ENCODE peak calls at places on chromosomes 5 and 9, in six cellular contexts. One of them, this sample, is unnamed.

GRCh38 chr5:119445544-119445943 is 6.8 kb upstream of the HSD17B4 start:
- DNase-seq in WERI-Rb-1: no peak
- DNase-seq in naive thymus-derived CD4-positive, alpha-beta T cell: no peak
- DNase-seq in adrenal gland: no peak
- DNase-seq in GM23248: no peak
- DNase-seq in cardiac muscle cell: no peak
- DNase-seq in this sample: no peak

GRCh38 chr5:91281409-91281808 is 101.7 kb downstream of the ARRDC3 start:
- DNase-seq in WERI-Rb-1: no peak
- DNase-seq in naive thymus-derived CD4-positive, alpha-beta T cell: no peak
- DNase-seq in adrenal gland: peak; percentile 23
- DNase-seq in GM23248: peak; percentile 93
- DNase-seq in cardiac muscle cell: peak; percentile 69
- DNase-seq in this sample: no peak

GRCh38 chr5:65823820-65824445 is 101.9 kb downstream of the NLN start:
- DNase-seq in WERI-Rb-1: no peak
- DNase-seq in naive thymus-derived CD4-positive, alpha-beta T cell: no peak
- DNase-seq in adrenal gland: no peak
- DNase-seq in GM23248: no peak
- DNase-seq in cardiac muscle cell: no peak
- DNase-seq in this sample: no peak

GRCh38 chr5:96852769-96853168 is 23.5 kb upstream of the ERAP2 start:
- DNase-seq in WERI-Rb-1: no peak
- DNase-seq in naive thymus-derived CD4-positive, alpha-beta T cell: no peak
- DNase-seq in adrenal gland: no peak
- DNase-seq in GM23248: peak; percentile 65
- DNase-seq in cardiac muscle cell: no peak
- DNase-seq in this sample: no peak

GRCh38 chr5:56610093-56610698 is 205.2 kb upstream of the MAP3K1 start:
- DNase-seq in WERI-Rb-1: no peak
- DNase-seq in naive thymus-derived CD4-positive, alpha-beta T cell: no peak
- DNase-seq in adrenal gland: no peak
- DNase-seq in GM23248: no peak
- DNase-seq in cardiac muscle cell: no peak
- DNase-seq in this sample: no peak

GRCh38 chr5:136726506-136726905 is 361.2 kb upstream of the TRPC7 start:
- DNase-seq in WERI-Rb-1: no peak
- DNase-seq in naive thymus-derived CD4-positive, alpha-beta T cell: no peak
- DNase-seq in adrenal gland: no peak
- DNase-seq in GM23248: no peak
- DNase-seq in cardiac muscle cell: no peak
- DNase-seq in this sample: no peak

GRCh38 chr5:148776780-148777179 is 49.6 kb upstream of the ADRB2 start:
- DNase-seq in WERI-Rb-1: no peak
- DNase-seq in naive thymus-derived CD4-positive, alpha-beta T cell: no peak
- DNase-seq in adrenal gland: peak; percentile 7
- DNase-seq in GM23248: peak; percentile 91
- DNase-seq in cardiac muscle cell: peak; percentile 19
- DNase-seq in this sample: peak; percentile 68

GRCh38 chr5:76960004-76960625 is 7.3 kb downstream of the CRHBP start:
- DNase-seq in WERI-Rb-1: no peak
- DNase-seq in naive thymus-derived CD4-positive, alpha-beta T cell: no peak
- DNase-seq in adrenal gland: no peak
- DNase-seq in GM23248: no peak
- DNase-seq in cardiac muscle cell: peak; percentile 30
- DNase-seq in this sample: no peak

GRCh38 chr5:114174131-114174530 is 187.7 kb upstream of the KCNN2 start:
- DNase-seq in WERI-Rb-1: no peak
- DNase-seq in naive thymus-derived CD4-positive, alpha-beta T cell: no peak
- DNase-seq in adrenal gland: no peak
- DNase-seq in GM23248: no peak
- DNase-seq in cardiac muscle cell: peak; percentile 2
- DNase-seq in this sample: no peak

GRCh38 chr9:117487555-117488175 is 72.8 kb upstream of the ASTN2 start:
- DNase-seq in WERI-Rb-1: peak; percentile 95
- DNase-seq in naive thymus-derived CD4-positive, alpha-beta T cell: no peak
- DNase-seq in adrenal gland: peak; percentile 61
- DNase-seq in GM23248: peak; percentile 66
- DNase-seq in cardiac muscle cell: peak; percentile 70
- DNase-seq in this sample: peak; percentile 60

GRCh38 chr5:181223041-181223728 is at the start of gene TRIM41:
- DNase-seq in WERI-Rb-1: peak; percentile 95
- DNase-seq in naive thymus-derived CD4-positive, alpha-beta T cell: peak; percentile 97
- DNase-seq in adrenal gland: peak; percentile 97
- DNase-seq in GM23248: peak; percentile 99
- DNase-seq in cardiac muscle cell: peak; percentile 99
- DNase-seq in this sample: peak; percentile 100

GRCh38 chr9:133499130-133499891 is 20.4 kb upstream of the SLC2A6 start:
- DNase-seq in WERI-Rb-1: no peak
- DNase-seq in naive thymus-derived CD4-positive, alpha-beta T cell: no peak
- DNase-seq in adrenal gland: peak; percentile 19
- DNase-seq in GM23248: no peak
- DNase-seq in cardiac muscle cell: no peak
- DNase-seq in this sample: no peak

GRCh38 chr9:21160178-21160577 is 6.3 kb downstream of the IFNA21 start:
- DNase-seq in WERI-Rb-1: no peak
- DNase-seq in naive thymus-derived CD4-positive, alpha-beta T cell: no peak
- DNase-seq in adrenal gland: no peak
- DNase-seq in GM23248: no peak
- DNase-seq in cardiac muscle cell: peak; percentile 69
- DNase-seq in this sample: no peak

GRCh38 chr5:86030753-86031152 is 587.0 kb upstream of the COX7C start:
- DNase-seq in WERI-Rb-1: no peak
- DNase-seq in naive thymus-derived CD4-positive, alpha-beta T cell: no peak
- DNase-seq in adrenal gland: no peak
- DNase-seq in GM23248: no peak
- DNase-seq in cardiac muscle cell: no peak
- DNase-seq in this sample: no peak

GRCh38 chr5:147369742-147370374 is 135.0 kb downstream of the STK32A start:
- DNase-seq in WERI-Rb-1: no peak
- DNase-seq in naive thymus-derived CD4-positive, alpha-beta T cell: no peak
- DNase-seq in adrenal gland: no peak
- DNase-seq in GM23248: peak; percentile 56
- DNase-seq in cardiac muscle cell: peak; percentile 33
- DNase-seq in this sample: peak; percentile 43

GRCh38 chr9:137077010-137077747 is at the start of gene UAP1L1:
- DNase-seq in WERI-Rb-1: peak; percentile 89
- DNase-seq in naive thymus-derived CD4-positive, alpha-beta T cell: peak; percentile 55
- DNase-seq in adrenal gland: peak; percentile 85
- DNase-seq in GM23248: peak; percentile 78
- DNase-seq in cardiac muscle cell: peak; percentile 65
- DNase-seq in this sample: no peak

GRCh38 chr5:171965740-171966139 is 40.7 kb downstream of the FBXW11 start:
- DNase-seq in WERI-Rb-1: no peak
- DNase-seq in naive thymus-derived CD4-positive, alpha-beta T cell: no peak
- DNase-seq in adrenal gland: no peak
- DNase-seq in GM23248: no peak
- DNase-seq in cardiac muscle cell: no peak
- DNase-seq in this sample: no peak

GRCh38 chr9:113875917-113876805 is at the start of gene ZNF618:
- DNase-seq in WERI-Rb-1: peak; percentile 29
- DNase-seq in naive thymus-derived CD4-positive, alpha-beta T cell: no peak
- DNase-seq in adrenal gland: no peak
- DNase-seq in GM23248: peak; percentile 76
- DNase-seq in cardiac muscle cell: peak; percentile 54
- DNase-seq in this sample: peak; percentile 18

GRCh38 chr5:58002318-58002717 is 457.6 kb downstream of the PLK2 start:
- DNase-seq in WERI-Rb-1: no peak
- DNase-seq in naive thymus-derived CD4-positive, alpha-beta T cell: no peak
- DNase-seq in adrenal gland: no peak
- DNase-seq in GM23248: peak; percentile 4
- DNase-seq in cardiac muscle cell: peak; percentile 41
- DNase-seq in this sample: no peak

GRCh38 chr5:16880547-16880946 is 55.5 kb downstream of the MYO10 start:
- DNase-seq in WERI-Rb-1: no peak
- DNase-seq in naive thymus-derived CD4-positive, alpha-beta T cell: no peak
- DNase-seq in adrenal gland: no peak
- DNase-seq in GM23248: no peak
- DNase-seq in cardiac muscle cell: no peak
- DNase-seq in this sample: no peak

GRCh38 chr9:128825923-128826702 is 3.5 kb downstream of the SPOUT1 start:
- DNase-seq in WERI-Rb-1: peak; percentile 63
- DNase-seq in naive thymus-derived CD4-positive, alpha-beta T cell: no peak
- DNase-seq in adrenal gland: no peak
- DNase-seq in GM23248: no peak
- DNase-seq in cardiac muscle cell: no peak
- DNase-seq in this sample: no peak

GRCh38 chr5:104734046-104734445 is 1171.5 kb upstream of the NUDT12 start:
- DNase-seq in WERI-Rb-1: no peak
- DNase-seq in naive thymus-derived CD4-positive, alpha-beta T cell: no peak
- DNase-seq in adrenal gland: no peak
- DNase-seq in GM23248: no peak
- DNase-seq in cardiac muscle cell: no peak
- DNase-seq in this sample: no peak

GRCh38 chr5:105956456-105957177 is 1714.1 kb downstream of the EFNA5 start:
- DNase-seq in WERI-Rb-1: no peak
- DNase-seq in naive thymus-derived CD4-positive, alpha-beta T cell: no peak
- DNase-seq in adrenal gland: no peak
- DNase-seq in GM23248: peak; percentile 37
- DNase-seq in cardiac muscle cell: peak; percentile 3
- DNase-seq in this sample: no peak

GRCh38 chr5:172437445-172438303 is 16.7 kb downstream of the SH3PXD2B start:
- DNase-seq in WERI-Rb-1: no peak
- DNase-seq in naive thymus-derived CD4-positive, alpha-beta T cell: no peak
- DNase-seq in adrenal gland: peak; percentile 98
- DNase-seq in GM23248: peak; percentile 88
- DNase-seq in cardiac muscle cell: peak; percentile 93
- DNase-seq in this sample: peak; percentile 76

GRCh38 chr9:4207881-4208615 is 91.8 kb downstream of the GLIS3 start:
- DNase-seq in WERI-Rb-1: no peak
- DNase-seq in naive thymus-derived CD4-positive, alpha-beta T cell: no peak
- DNase-seq in adrenal gland: no peak
- DNase-seq in GM23248: peak; percentile 85
- DNase-seq in cardiac muscle cell: peak; percentile 74
- DNase-seq in this sample: no peak

GRCh38 chr5:6446626-6447309 is 1.9 kb upstream of the UBE2QL1 start:
- DNase-seq in WERI-Rb-1: no peak
- DNase-seq in naive thymus-derived CD4-positive, alpha-beta T cell: no peak
- DNase-seq in adrenal gland: no peak
- DNase-seq in GM23248: peak; percentile 20
- DNase-seq in cardiac muscle cell: peak; percentile 5
- DNase-seq in this sample: peak; percentile 39

GRCh38 chr9:111542497-111543254 is 17.7 kb downstream of the ZNF483 start:
- DNase-seq in WERI-Rb-1: no peak
- DNase-seq in naive thymus-derived CD4-positive, alpha-beta T cell: no peak
- DNase-seq in adrenal gland: no peak
- DNase-seq in GM23248: no peak
- DNase-seq in cardiac muscle cell: no peak
- DNase-seq in this sample: no peak
- H3K9me3 ChIP-seq in WERI-Rb-1: peaks cover 60% of the 10 kb centered on the region
- H3K9me3 ChIP-seq in naive thymus-derived CD4-positive, alpha-beta T cell: peaks cover 17% of the 10 kb centered on the region
- H3K9me3 ChIP-seq in adrenal gland: peaks cover 16% of the 10 kb centered on the region
- H3K9me3 ChIP-seq in GM23248: peaks cover 25% of the 10 kb centered on the region
- H3K9me3 ChIP-seq in cardiac muscle cell: peaks cover 14% of the 10 kb centered on the region
- H3K9me3 ChIP-seq in this sample: peaks cover 16% of the 10 kb centered on the region

DNA sequence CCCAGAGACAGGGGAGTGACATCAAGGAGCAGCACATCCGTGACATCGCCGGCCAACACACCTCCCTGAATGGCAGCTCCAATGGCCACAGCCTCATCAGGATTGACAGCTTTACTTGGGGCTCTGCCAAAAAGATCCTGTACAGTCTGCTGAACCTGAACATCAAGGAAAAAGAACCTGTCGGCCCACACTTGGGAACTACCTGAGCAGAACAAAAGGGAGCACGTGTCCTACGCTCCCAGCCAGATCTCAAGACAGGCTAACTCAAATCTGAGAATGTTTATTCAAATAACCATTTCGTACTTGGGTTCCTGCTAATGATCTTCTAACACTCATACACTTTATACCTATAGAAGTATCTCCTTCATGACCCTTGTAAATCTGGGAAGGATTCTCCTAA is 15.3 kb downstream of the HSPA9 start:
- DNase-seq in WERI-Rb-1: no peak
- DNase-seq in naive thymus-derived CD4-positive, alpha-beta T cell: no peak
- DNase-seq in adrenal gland: no peak
- DNase-seq in GM23248: no peak
- DNase-seq in cardiac muscle cell: no peak
- DNase-seq in this sample: no peak
- H3K36me3 ChIP-seq in WERI-Rb-1: peaks cover 99% of the 10 kb centered on the region
- H3K36me3 ChIP-seq in naive thymus-derived CD4-positive, alpha-beta T cell: peaks cover 58% of the 10 kb centered on the region
- H3K36me3 ChIP-seq in adrenal gland: peaks cover 88% of the 10 kb centered on the region
- H3K36me3 ChIP-seq in GM23248: peaks cover 90% of the 10 kb centered on the region
- H3K36me3 ChIP-seq in cardiac muscle cell: peaks cover 83% of the 10 kb centered on the region
- H3K36me3 ChIP-seq in this sample: peaks cover 100% of the 10 kb centered on the region

DNA sequence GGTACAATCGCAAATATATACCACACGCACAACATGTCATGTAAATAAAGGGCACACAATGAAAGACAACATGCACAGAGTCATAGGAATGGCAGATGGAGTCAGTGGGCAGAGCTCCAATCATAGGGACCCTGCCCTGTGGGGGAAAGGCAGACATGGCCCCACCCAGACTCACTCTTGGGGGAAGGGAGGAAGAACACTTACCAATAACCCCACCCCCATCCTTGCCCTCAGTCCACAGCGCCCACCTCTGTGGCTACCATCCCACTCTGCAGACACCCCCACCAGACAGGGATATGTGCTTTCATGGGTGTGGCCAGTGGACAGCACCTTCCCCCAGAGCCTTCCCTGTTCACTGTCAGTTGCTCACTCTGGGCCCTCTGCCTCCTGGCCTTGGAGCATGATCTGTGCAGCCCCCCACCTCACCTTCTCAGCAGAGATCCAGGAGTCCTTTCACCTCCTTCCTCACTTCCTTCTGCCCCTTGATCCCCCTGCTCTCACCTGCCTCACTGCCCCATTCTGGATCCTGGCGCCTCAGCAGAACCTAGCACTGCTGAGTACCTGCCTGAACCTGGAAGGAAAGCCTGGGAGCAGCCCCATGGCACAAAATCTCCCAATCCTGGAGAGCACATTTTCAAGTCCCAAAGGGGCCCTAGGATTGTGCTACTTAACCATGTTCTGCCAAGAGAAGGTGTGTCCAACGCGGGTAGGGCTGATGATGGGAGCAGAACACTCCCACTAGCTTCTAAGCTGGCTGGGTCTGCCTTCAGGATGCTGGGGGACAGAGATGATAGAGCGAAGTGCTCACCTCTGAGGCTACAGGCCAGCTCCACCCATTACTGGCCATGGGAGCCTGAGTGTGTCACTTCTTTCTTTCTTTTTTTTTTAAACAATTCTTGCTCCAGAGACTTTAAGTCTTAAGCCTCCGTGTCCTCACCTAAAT is 1.5 kb upstream of the PHF19 start:
- DNase-seq in WERI-Rb-1: peak; percentile 66
- DNase-seq in naive thymus-derived CD4-positive, alpha-beta T cell: no peak
- DNase-seq in adrenal gland: no peak
- DNase-seq in GM23248: no peak
- DNase-seq in cardiac muscle cell: no peak
- DNase-seq in this sample: no peak
- H3K4me3 ChIP-seq in WERI-Rb-1: peak overlapping the region; percentile 93
- H3K4me3 ChIP-seq in naive thymus-derived CD4-positive, alpha-beta T cell: peak overlapping the region; percentile 82
- H3K4me3 ChIP-seq in adrenal gland: no peak overlapping the region
- H3K4me3 ChIP-seq in GM23248: no peak overlapping the region
- H3K4me3 ChIP-seq in cardiac muscle cell: no peak overlapping the region
- H3K4me3 ChIP-seq in this sample: no peak overlapping the region

GRCh38 chr9:8278048-8278447 is 478.5 kb upstream of the DMAC1 start:
- DNase-seq in WERI-Rb-1: no peak
- DNase-seq in naive thymus-derived CD4-positive, alpha-beta T cell: no peak
- DNase-seq in adrenal gland: no peak
- DNase-seq in GM23248: no peak
- DNase-seq in cardiac muscle cell: no peak
- DNase-seq in this sample: no peak
- H3K9me3 ChIP-seq in WERI-Rb-1: peaks cover 5% of the 10 kb centered on the region
- H3K9me3 ChIP-seq in naive thymus-derived CD4-positive, alpha-beta T cell: no peaks in the 10 kb centered on the region
- H3K9me3 ChIP-seq in adrenal gland: no peaks in the 10 kb centered on the region
- H3K9me3 ChIP-seq in GM23248: no peaks in the 10 kb centered on the region
- H3K9me3 ChIP-seq in cardiac muscle cell: no peaks in the 10 kb centered on the region
- H3K9me3 ChIP-seq in this sample: no peaks in the 10 kb centered on the region

GRCh38 chr5:134027203-134027582 is 22.4 kb upstream of the VDAC1 start:
- DNase-seq in WERI-Rb-1: no peak
- DNase-seq in naive thymus-derived CD4-positive, alpha-beta T cell: no peak
- DNase-seq in adrenal gland: no peak
- DNase-seq in GM23248: no peak
- DNase-seq in cardiac muscle cell: no peak
- DNase-seq in this sample: no peak
- H3K36me3 ChIP-seq in WERI-Rb-1: no peaks in the 10 kb centered on the region
- H3K36me3 ChIP-seq in naive thymus-derived CD4-positive, alpha-beta T cell: no peaks in the 10 kb centered on the region
- H3K36me3 ChIP-seq in adrenal gland: no peaks in the 10 kb centered on the region
- H3K36me3 ChIP-seq in GM23248: no peaks in the 10 kb centered on the region
- H3K36me3 ChIP-seq in cardiac muscle cell: no peaks in the 10 kb centered on the region
- H3K36me3 ChIP-seq in this sample: no peaks in the 10 kb centered on the region

This sample was measured in SJSA1.